ENCODE peak calls at places on chromosomes 3 and 15, in nine cellular contexts. A is HepG2, H is K562, M is HCT116, I is IMR-90, P is right lobe of liver, O is A549, X is body of pancreas, C is heart left ventricle. J is an unnamed sample.
A peak's percentile ranks its signal among the peaks of the same experiment; 100 is the strongest.

GRCh38 chr15:26882112-26882511 is 15.2 kb downstream of the GABRA5 start:
- ATAC-seq in X (no peak), H (no peak), C (no peak), P (no peak), I (no peak), O (no peak), M (no peak), A (no peak), J (no peak)

GRCh38 chr15:67165653-67166260 is 88.7 kb downstream of the AAGAB start:
- ATAC-seq in I (no peak), A (no peak), O (no peak), X (no peak), P (no peak), M (no peak), H (no peak), C (peak; percentile 18), J (no peak)

GRCh38 chr3:143265501-143266070 is 146.0 kb downstream of the CHST2 start:
- ATAC-seq in M (no peak), H (no peak), I (peak; percentile 17), A (no peak), X (no peak), C (no peak), O (no peak), P (no peak), J (no peak)

GRCh38 chr15:81531141-81531592 is 157.2 kb upstream of the TMC3 start:
- ATAC-seq in P (no peak), I (peak; percentile 62), X (no peak), M (no peak), H (no peak), A (no peak), C (peak; percentile 41), O (no peak), J (no peak)

GRCh38 chr15:75044258-75044878 is 21.0 kb downstream of the PPCDC start:
- ATAC-seq in X (no peak), I (no peak), P (no peak), M (no peak), H (no peak), C (no peak), O (no peak), A (no peak), J (no peak)

GRCh38 chr3:16302082-16302631 is 37.1 kb downstream of the OXNAD1 start:
- ATAC-seq in A (no peak), P (no peak), M (no peak), X (no peak), O (no peak), H (no peak), I (no peak), C (no peak), J (no peak)

GRCh38 chr3:33134026-33134625 is 20.3 kb downstream of the CRTAP start:
- ATAC-seq in A (no peak), O (no peak), C (no peak), P (no peak), H (no peak), X (no peak), I (no peak), M (no peak), J (no peak)

GRCh38 chr3:49625971-49626640 is 48.0 kb upstream of the APEH start:
- ATAC-seq in I (no peak), X (no peak), P (no peak), M (no peak), O (no peak), C (no peak), A (no peak), H (no peak), J (no peak)

GRCh38 chr15:76905013-76905839 is at the start of gene SCAPER:
- ATAC-seq in H (peak; percentile 98), X (peak; percentile 96), O (peak; percentile 90), M (peak; percentile 94), I (peak; percentile 91), A (peak; percentile 87), P (peak; percentile 95), C (peak; percentile 97), J (peak; percentile 99)

GRCh38 chr3:107833046-107833445 is 257.8 kb downstream of the CD47 start:
- ATAC-seq in X (no peak), M (no peak), O (no peak), I (peak; percentile 44), P (peak; percentile 31), A (no peak), C (no peak), H (no peak), J (no peak)

GRCh38 chr3:141413387-141414140 is 45.3 kb downstream of the ZBTB38 start:
- ATAC-seq in M (no peak), P (no peak), A (no peak), H (no peak), C (peak; percentile 3), O (no peak), I (no peak), X (peak; percentile 16), J (no peak)

GRCh38 chr15:100158368-100158767 is 183.4 kb downstream of the ADAMTS17 start:
- ATAC-seq in O (no peak), H (no peak), P (no peak), C (no peak), X (no peak), I (no peak), M (no peak), A (no peak), J (no peak)

GRCh38 chr3:119508172-119508845 is 10.0 kb downstream of the TIMMDC1 start:
- ATAC-seq in C (no peak), H (peak; percentile 92), X (no peak), O (no peak), P (no peak), A (no peak), M (no peak), I (no peak), J (no peak)

GRCh38 chr3:157061271-157061670 is 98.7 kb downstream of the CCNL1 start:
- ATAC-seq in H (no peak), C (no peak), I (no peak), P (no peak), O (no peak), M (no peak), A (no peak), X (no peak), J (no peak)

GRCh38 chr3:161264771-161265343 is 43.7 kb downstream of the NMD3 start:
- ATAC-seq in A (peak; percentile 92), P (peak; percentile 96), X (no peak), C (no peak), H (no peak), I (peak; percentile 58), M (no peak), O (no peak), J (no peak)

GRCh38 chr15:80619677-80620076 is 75.4 kb upstream of the ABHD17C start:
- ATAC-seq in I (peak; percentile 54), H (no peak), A (peak; percentile 55), P (peak; percentile 47), O (peak; percentile 20), C (peak; percentile 60), M (peak; percentile 73), X (no peak), J (no peak)

GRCh38 chr3:72690646-72691045 is 157.6 kb downstream of the SHQ1 start:
- ATAC-seq in C (no peak), A (no peak), X (no peak), H (no peak), I (peak; percentile 27), M (no peak), O (no peak), P (no peak), J (no peak)

GRCh38 chr3:69409831-69410230 is 23.9 kb upstream of the FRMD4B start:
- ATAC-seq in I (no peak), P (peak; percentile 63), X (peak; percentile 9), A (no peak), M (peak; percentile 7), H (no peak), C (peak; percentile 55), O (no peak), J (peak; percentile 54)

GRCh38 chr15:73951044-73951561 is 24.8 kb downstream of the LOXL1 start:
- ATAC-seq in A (peak; percentile 94), O (peak; percentile 94), H (peak; percentile 99), C (peak; percentile 91), X (peak; percentile 95), P (peak; percentile 91), I (peak; percentile 97), M (peak; percentile 97), J (peak; percentile 98)
- TF ChIP-seq POLR2A in A (no peak), O (no peak), H (no peak), C (no peak), X (no peak), P (no peak), I (no peak), M (no peak), J (no peak)

GRCh38 chr3:195194559-195195161 is 76.3 kb downstream of the XXYLT1 start:
- ATAC-seq in O (no peak), H (peak; percentile 44), M (no peak), C (no peak), A (no peak), I (no peak), P (no peak), X (no peak), J (no peak)

GRCh38 chr3:195187609-195188529 is 83.1 kb downstream of the XXYLT1 start:
- ATAC-seq in I (peak; percentile 78), C (no peak), P (no peak), A (no peak), M (no peak), H (peak; percentile 57), X (no peak), O (no peak), J (no peak)

GRCh38 chr3:195189821-195190220 is 81.1 kb downstream of the XXYLT1 start:
- ATAC-seq in P (no peak), A (no peak), I (no peak), M (no peak), X (no peak), H (no peak), C (no peak), O (no peak), J (no peak)

GRCh38 chr3:195188530-195188917 is 82.4 kb downstream of the XXYLT1 start:
- ATAC-seq in A (peak; percentile 54), M (peak; percentile 52), I (peak; percentile 40), X (no peak), P (no peak), O (no peak), H (peak; percentile 66), C (no peak), J (no peak)

GRCh38 chr3:195191580-195191979 is 79.4 kb downstream of the XXYLT1 start:
- ATAC-seq in A (no peak), P (no peak), O (no peak), M (no peak), H (no peak), C (no peak), I (no peak), X (no peak), J (no peak)
- H3K4me3 ChIP-seq in A (no peak overlapping the region), P (no peak overlapping the region), O (no peak overlapping the region), M (no peak overlapping the region), H (no peak overlapping the region), C (no peak overlapping the region), I (no peak overlapping the region), X (no peak overlapping the region), J (no peak overlapping the region)

GRCh38 chr3:138348107-138348949 is at the start of gene MRAS:
- ATAC-seq in C (peak; percentile 83), M (peak; percentile 83), I (peak; percentile 78), O (peak; percentile 85), H (peak; percentile 89), A (peak; percentile 78), P (peak; percentile 73), X (peak; percentile 85), J (peak; percentile 92)
- TF ChIP-seq POLR2A in C (peak; percentile 99), M (no peak), I (peak; percentile 79), O (peak; percentile 52), H (no peak), A (no peak), P (peak; percentile 54), X (peak; percentile 51), J (peak; percentile 67)

GRCh38 chr3:189631373-189631408 is at the start of gene TP63:
- ATAC-seq in M (no peak), X (no peak), C (no peak), H (no peak), P (no peak), A (no peak), O (no peak), I (no peak), J (no peak)
- H3K4me3 ChIP-seq in M (no peak within 1 kb of the TSS), X (no peak within 1 kb of the TSS), C (peak within 1 kb of the TSS; percentile 59), H (no peak within 1 kb of the TSS), P (no peak within 1 kb of the TSS), A (no peak within 1 kb of the TSS), O (peak within 1 kb of the TSS; percentile 41), I (no peak within 1 kb of the TSS), J (peak within 1 kb of the TSS; percentile 13)